ENCODE peak calls at places on chromosomes 16 and 17, in nine cellular contexts. S, J, R, I, V, N, F, G and X are unnamed samples.

GRCh38 chr16:53913082-53913870 is 209.3 kb downstream of the FTO start:
- DNase-seq in S (no peak), J (no peak), R (peak), I (peak), V (no peak), N (no peak), F (no peak), G (no peak), X (peak)

GRCh38 chr16:53041196-53041977 is 11.3 kb downstream of the CHD9NB start:
- DNase-seq in S (no peak), J (no peak), R (peak), I (no peak), V (no peak), N (peak), F (peak), G (no peak), X (peak)

GRCh38 chr16:73095885-73096341 is 48.0 kb upstream of the ZFHX3 start:
- DNase-seq in S (no peak), J (no peak), R (no peak), I (peak), V (no peak), N (no peak), F (peak), G (no peak), X (no peak)

GRCh38 chr17:69230939-69231338 is 2.3 kb upstream of the ABCA10 start:
- DNase-seq in S (no peak), J (no peak), R (no peak), I (no peak), V (no peak), N (no peak), F (no peak), G (no peak), X (no peak)

GRCh38 chr16:83899272-83899897 is 470 bp downstream of the MLYCD start:
- DNase-seq in S (peak), J (peak), R (peak), I (peak), V (peak), N (peak), F (peak), G (peak), X (peak)

GRCh38 chr17:28072935-28073533 is 30.6 kb downstream of the NLK start:
- DNase-seq in S (no peak), J (no peak), R (no peak), I (no peak), V (no peak), N (no peak), F (no peak), G (no peak), X (no peak)

GRCh38 chr17:30476726-30477082 is 504 bp upstream of the GOSR1 start:
- DNase-seq in S (no peak), J (peak), R (no peak), I (no peak), V (no peak), N (no peak), F (peak), G (no peak), X (peak)

GRCh38 chr17:63490321-63490720 is 13.5 kb downstream of the ACE start:
- DNase-seq in S (no peak), J (no peak), R (no peak), I (no peak), V (no peak), N (no peak), F (no peak), G (no peak), X (no peak)

GRCh38 chr17:79002291-79002690 is 7.3 kb downstream of the CANT1 start:
- DNase-seq in S (no peak), J (no peak), R (no peak), I (no peak), V (no peak), N (peak), F (no peak), G (no peak), X (no peak)

GRCh38 chr17:37725601-37726146 is 19.2 kb downstream of the HNF1B start:
- DNase-seq in S (no peak), J (no peak), R (no peak), I (no peak), V (no peak), N (no peak), F (no peak), G (no peak), X (no peak)

GRCh38 chr17:57562231-57562630 is 182.9 kb downstream of the CCDC182 start:
- DNase-seq in S (no peak), J (no peak), R (no peak), I (no peak), V (no peak), N (no peak), F (no peak), G (no peak), X (no peak)

GRCh38 chr17:1785925-1786324 is 24.1 kb downstream of the SERPINF1 start:
- DNase-seq in S (no peak), J (no peak), R (no peak), I (no peak), V (no peak), N (peak), F (no peak), G (no peak), X (peak)

GRCh38 chr16:4393243-4393606 is 21.6 kb downstream of the VASN start:
- DNase-seq in S (no peak), J (no peak), R (peak), I (peak), V (no peak), N (peak), F (peak), G (no peak), X (peak)

GRCh38 chr16:55418586-55418985 is 60.4 kb upstream of the MMP2 start:
- DNase-seq in S (no peak), J (no peak), R (peak), I (no peak), V (no peak), N (no peak), F (no peak), G (no peak), X (no peak)

GRCh38 chr17:56896968-56897359 is 16.9 kb downstream of the TRIM25 start:
- DNase-seq in S (no peak), J (no peak), R (no peak), I (no peak), V (no peak), N (no peak), F (peak), G (no peak), X (no peak)

GRCh38 chr17:57565119-57565635 is 179.9 kb downstream of the CCDC182 start:
- DNase-seq in S (no peak), J (no peak), R (no peak), I (no peak), V (no peak), N (no peak), F (no peak), G (no peak), X (no peak)

GRCh38 chr16:59973966-59974365 is 1239.8 kb upstream of the GOT2 start:
- DNase-seq in S (no peak), J (no peak), R (no peak), I (no peak), V (no peak), N (no peak), F (no peak), G (no peak), X (no peak)

GRCh38 chr16:12674096-12674495 is 129.6 kb downstream of the CPPED1 start:
- DNase-seq in S (no peak), J (no peak), R (no peak), I (no peak), V (no peak), N (no peak), F (no peak), G (no peak), X (peak)